ENCODE peak calls at places on chromosomes 2 and 18, in nine cellular contexts. S is B cell, V is bronchial epithelial cell, O is HepG2, T is WTC11, U is AG10803, E is breast epithelium, F is nephron progenitor cell, C is fibroblast of villous mesenchyme. M is an unnamed sample.

GRCh38 chr2:195569255-195569654 is 87.8 kb upstream of the SLC39A10 start:
- DNase-seq in S (no peak), V (no peak), O (no peak), T (no peak), U (no peak), E (no peak), F (no peak), C (no peak), M (no peak)

GRCh38 chr2:178870703-178871102 is 63.5 kb upstream of the TTN start:
- DNase-seq in S (no peak), V (peak; percentile 83), O (no peak), T (no peak), U (peak; percentile 31), E (no peak), F (no peak), C (no peak), M (no peak)

GRCh38 chr2:20542761-20543578 is 96.1 kb downstream of the RHOB start:
- DNase-seq in S (no peak), V (no peak), O (no peak), T (no peak), U (peak; percentile 52), E (no peak), F (no peak), C (peak; percentile 32), M (no peak)

GRCh38 chr18:34709104-34709503 is 994 bp upstream of the DTNA start:
- DNase-seq in S (no peak), V (peak; percentile 94), O (peak; percentile 10), T (no peak), U (peak; percentile 93), E (no peak), F (no peak), C (peak; percentile 95), M (no peak)

GRCh38 chr2:95316466-95317122 is 19.4 kb downstream of the KCNIP3 start:
- DNase-seq in S (no peak), V (no peak), O (no peak), T (no peak), U (peak; percentile 95), E (no peak), F (no peak), C (no peak), M (no peak)

GRCh38 chr2:154995332-154995731 is 296.8 kb downstream of the KCNJ3 start:
- DNase-seq in S (no peak), V (peak; percentile 3), O (no peak), T (no peak), U (no peak), E (no peak), F (no peak), C (peak; percentile 3), M (no peak)

GRCh38 chr2:36446258-36446657 is 90.7 kb downstream of the CRIM1 start:
- DNase-seq in S (no peak), V (no peak), O (no peak), T (no peak), U (no peak), E (no peak), F (no peak), C (no peak), M (no peak)

GRCh38 chr2:66145490-66145889 is 289.4 kb upstream of the MEIS1 start:
- DNase-seq in S (no peak), V (no peak), O (no peak), T (no peak), U (no peak), E (no peak), F (no peak), C (no peak), M (no peak)

GRCh38 chr2:210356944-210357343 is 42.0 kb upstream of the MYL1 start:
- DNase-seq in S (no peak), V (no peak), O (no peak), T (no peak), U (no peak), E (no peak), F (no peak), C (no peak), M (no peak)

GRCh38 chr2:16151281-16151570 is 210.9 kb downstream of the MYCN start:
- DNase-seq in S (no peak), V (no peak), O (no peak), T (no peak), U (no peak), E (no peak), F (no peak), C (no peak), M (no peak)

GRCh38 chr18:8704361-8705279 is 736 bp upstream of the MTCL1 start:
- DNase-seq in S (peak; percentile 99), V (peak; percentile 51), O (peak; percentile 60), T (peak; percentile 82), U (peak; percentile 98), E (peak; percentile 76), F (peak; percentile 95), C (peak; percentile 92), M (peak; percentile 97)

GRCh38 chr2:9207641-9208301 is 1.2 kb downstream of the ASAP2 start:
- DNase-seq in S (peak; percentile 65), V (peak; percentile 51), O (no peak), T (peak; percentile 53), U (no peak), E (no peak), F (no peak), C (no peak), M (no peak)

GRCh38 chr2:227703280-227703732 is 14.5 kb downstream of the SLC19A3 start:
- DNase-seq in S (no peak), V (peak; percentile 91), O (peak; percentile 55), T (no peak), U (peak; percentile 32), E (no peak), F (no peak), C (peak; percentile 65), M (no peak)

GRCh38 chr2:160742679-160743078 is 249.1 kb upstream of the RBMS1 start:
- DNase-seq in S (no peak), V (peak; percentile 41), O (no peak), T (no peak), U (peak; percentile 59), E (no peak), F (no peak), C (peak; percentile 64), M (no peak)

GRCh38 chr2:20236496-20236895 is 11.6 kb upstream of the SDC1 start:
- DNase-seq in S (no peak), V (peak; percentile 97), O (no peak), T (no peak), U (no peak), E (no peak), F (no peak), C (no peak), M (no peak)

GRCh38 chr2:175154670-175155082 is 13.3 kb downstream of the ATF2 start:
- DNase-seq in S (no peak), V (peak; percentile 93), O (no peak), T (no peak), U (peak; percentile 69), E (no peak), F (no peak), C (peak; percentile 84), M (no peak)

GRCh38 chr2:36441065-36441625 is 85.6 kb downstream of the CRIM1 start:
- DNase-seq in S (no peak), V (no peak), O (no peak), T (no peak), U (no peak), E (peak; percentile 27), F (no peak), C (no peak), M (no peak)

DNA sequence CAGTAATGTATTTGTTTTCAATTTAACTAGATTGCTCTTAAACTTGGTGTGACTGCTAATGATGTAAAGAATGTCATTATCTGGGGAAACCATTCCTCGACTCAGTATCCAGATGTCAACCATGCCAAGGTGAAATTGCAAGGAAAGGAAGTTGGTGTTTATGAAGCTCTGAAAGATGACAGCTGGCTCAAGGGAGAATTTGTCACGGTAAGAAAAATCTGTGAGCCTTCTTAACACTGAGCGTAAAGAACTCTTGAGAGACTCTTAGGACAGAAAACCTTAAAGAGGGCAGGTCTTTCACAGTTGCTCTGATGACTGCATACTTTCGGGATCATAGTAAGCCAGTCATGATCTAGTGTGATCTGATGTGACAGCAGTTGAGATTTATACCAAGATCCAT is 15.9 kb downstream of the MDH1 start:
- DNase-seq in S (no peak), V (no peak), O (no peak), T (no peak), U (no peak), E (no peak), F (no peak), C (no peak), M (no peak)
- TF ChIP-seq CTCF in S (no peak), V (no peak), O (no peak), T (no peak), U (no peak), E (no peak), F (no peak), C (no peak), M (no peak)

GRCh38 chr2:76128622-76129021 is 417.9 kb upstream of the GCFC2 start:
- DNase-seq in S (no peak), V (no peak), O (peak; percentile 18), T (no peak), U (no peak), E (no peak), F (no peak), C (no peak), M (no peak)
- TF ChIP-seq CTCF in S (no peak), V (no peak), O (no peak), T (no peak), U (no peak), E (no peak), F (no peak), C (no peak), M (no peak)

DNA sequence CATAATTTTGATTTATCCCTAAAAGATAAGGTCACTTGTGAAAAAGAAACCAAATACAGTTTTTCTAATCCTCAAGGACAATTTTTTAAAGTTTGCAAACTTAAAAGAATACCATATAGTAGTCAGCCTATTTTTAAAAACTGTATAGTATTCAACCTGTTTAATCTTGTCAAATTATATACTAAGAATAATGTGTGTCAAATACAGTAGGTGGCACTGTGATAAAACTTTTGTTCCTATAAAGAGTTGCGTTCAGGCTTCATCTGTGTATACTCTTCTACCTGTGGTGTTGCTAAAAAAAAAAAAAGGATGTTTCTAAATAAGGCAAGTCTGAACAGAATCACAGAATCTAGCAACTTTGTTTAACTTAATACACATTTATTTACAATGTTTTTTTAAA is 68.6 kb downstream of the CCDC138 start:
- DNase-seq in S (no peak), V (peak; percentile 70), O (peak; percentile 23), T (no peak), U (peak; percentile 8), E (no peak), F (no peak), C (peak; percentile 7), M (no peak)
- TF ChIP-seq CTCF in S (peak; percentile 25), V (peak; percentile 6), O (peak; percentile 32), T (no peak), U (peak; percentile 26), E (no peak), F (no peak), C (no peak), M (peak; percentile 30)

DNA sequence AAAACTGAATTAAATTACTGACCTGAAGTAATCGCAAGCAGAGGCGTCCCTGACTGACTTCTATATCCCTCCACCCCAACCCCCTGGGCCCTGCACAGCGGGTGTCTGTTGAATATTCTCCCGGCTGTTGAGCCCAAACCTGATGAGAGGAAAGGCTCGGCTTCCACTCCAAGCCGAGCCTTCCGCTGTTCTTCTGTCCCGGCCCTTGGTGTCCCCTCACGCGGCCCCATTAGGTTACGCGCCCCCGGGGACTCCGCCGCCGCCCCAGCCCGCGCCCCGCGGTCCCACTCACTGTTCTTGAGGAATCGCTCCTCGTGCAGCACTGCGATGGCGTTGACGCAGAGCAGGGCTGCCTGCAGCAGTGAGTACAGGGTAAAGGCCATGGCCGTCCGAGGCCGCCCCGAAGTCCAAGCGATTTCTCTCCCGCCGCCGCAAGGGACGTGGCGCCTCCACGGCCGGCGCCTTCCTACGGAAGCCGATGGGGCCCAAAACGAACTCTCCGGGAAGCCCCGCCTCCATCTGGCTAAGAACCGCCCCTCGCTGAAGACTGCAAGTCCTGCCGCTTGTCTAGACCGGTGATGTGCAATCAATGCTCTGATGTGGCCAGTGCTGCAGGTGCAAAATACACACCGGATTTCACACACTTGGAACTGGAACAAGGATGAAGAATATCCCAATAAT is at the start of gene IER3IP1:
- DNase-seq in S (peak; percentile 85), V (peak; percentile 80), O (peak; percentile 83), T (peak; percentile 90), U (peak; percentile 95), E (peak; percentile 73), F (peak; percentile 92), C (peak; percentile 95), M (peak; percentile 93)
- TF ChIP-seq CTCF in S (no peak), V (peak; percentile 16), O (peak; percentile 29), T (no peak), U (peak; percentile 24), E (peak; percentile 20), F (no peak), C (peak; percentile 7), M (no peak)

M was measured in D721Med.